ENCODE peak calls at places on chromosomes 13 and 19, in five cellular contexts. U is H1, Y is AG09319, L is sigmoid colon, B is mesothelial cell of epicardium. T is an unnamed sample.

GRCh38 chr19:281992-282391 is 9.2 kb downstream of the PLPP2 start:
- DNase-seq in U (peak), Y (no peak), B (no peak), L (no peak), T (no peak)

GRCh38 chr13:44575741-44576395 is at the start of gene TSC22D1:
- DNase-seq in B (peak), L (peak), U (peak), Y (no peak), T (peak)

GRCh38 chr13:43584711-43585110 is 202.1 kb downstream of the ENOX1 start:
- DNase-seq in U (no peak), L (no peak), Y (no peak), B (no peak), T (no peak)

GRCh38 chr19:1862424-1863307 is 713 bp downstream of the KLF16 start:
- DNase-seq in L (no peak), B (no peak), U (peak), Y (no peak), T (no peak)

GRCh38 chr13:72696590-72696989 is 30.8 kb downstream of the MZT1 start:
- DNase-seq in B (no peak), L (no peak), U (no peak), Y (no peak), T (no peak)

GRCh38 chr19:12035220-12036172 is at the start of gene ZNF433:
- DNase-seq in U (peak), B (peak), Y (peak), L (peak), T (peak)

GRCh38 chr13:90867336-90867683 is 480.2 kb upstream of the MIR17HG start:
- DNase-seq in L (no peak), Y (peak), U (peak), B (peak), T (peak)

GRCh38 chr13:28181413-28181812 is 43.1 kb downstream of the PAN3 start:
- DNase-seq in Y (no peak), L (no peak), U (no peak), B (no peak), T (no peak)

GRCh38 chr13:26220575-26220974 is 1.5 kb downstream of the RNF6 start:
- DNase-seq in B (no peak), L (no peak), Y (no peak), U (no peak), T (no peak)

GRCh38 chr13:110297011-110297410 is 9.9 kb downstream of the COL4A1 start:
- DNase-seq in B (no peak), U (no peak), Y (no peak), L (peak), T (no peak)
- TF ChIP-seq CTCF in B (no peak), U (no peak), Y (no peak), L (no peak), T (no peak)

GRCh38 chr13:62014299-62014698 is 598.6 kb upstream of the PCDH20 start:
- DNase-seq in B (no peak), L (no peak), Y (no peak), U (no peak), T (no peak)
- TF ChIP-seq CTCF in B (peak), L (no peak), Y (no peak), U (no peak), T (peak)

GRCh38 chr13:24306632-24307031 is 2.7 kb upstream of the C1QTNF9 start:
- DNase-seq in L (no peak), U (no peak), B (no peak), Y (peak), T (no peak)
- TF ChIP-seq CTCF in L (no peak), U (no peak), B (no peak), Y (no peak), T (no peak)

GRCh38 chr19:46574533-46574932 is 26.6 kb upstream of the CALM3 start:
- DNase-seq in U (no peak), L (no peak), Y (no peak), B (no peak), T (no peak)

GRCh38 chr19:46573679-46574522 is 27.2 kb upstream of the CALM3 start:
- DNase-seq in Y (no peak), U (no peak), L (no peak), B (no peak), T (no peak)

GRCh38 chr19:46578450-46578849 is 22.7 kb upstream of the CALM3 start:
- DNase-seq in U (no peak), Y (no peak), L (no peak), B (no peak), T (no peak)

GRCh38 chr19:46580247-46580646 is 20.9 kb upstream of the CALM3 start:
- DNase-seq in U (no peak), B (no peak), L (no peak), Y (no peak), T (no peak)

GRCh38 chr19:46579286-46579944 is 21.7 kb upstream of the CALM3 start:
- DNase-seq in L (no peak), Y (no peak), U (peak), B (no peak), T (no peak)
- TF ChIP-seq CTCF in L (no peak), Y (peak), U (peak), B (peak), T (peak)

GRCh38 chr13:104534847-104535246 is 1468.6 kb upstream of the SLC10A2 start:
- DNase-seq in L (no peak), U (no peak), Y (no peak), B (no peak), T (no peak)
- TF ChIP-seq CTCF in L (no peak), U (peak), Y (no peak), B (no peak), T (no peak)